ENCODE peak calls at places on chromosome 19, in eight cellular contexts. D is HS-5; M is mucosa of descending colon; P is T-helper 1 cell; Q is astrocyte of the spinal cord; Y is T follicular helper cell; V is H54; G is CD8-positive, alpha-beta memory T cell. C is an unnamed sample.

GRCh38 chr19:45087531-45087930 is 5.4 kb upstream of the PPP1R37 start:
- DNase-seq in G (peak; percentile 76), V (no peak), P (peak; percentile 60), M (no peak), D (no peak), Q (no peak), Y (no peak), C (no peak)

GRCh38 chr19:3670258-3670795 is 29.9 kb downstream of the PIP5K1C start:
- DNase-seq in Q (peak; percentile 80), M (peak; percentile 53), G (no peak), D (no peak), Y (no peak), P (no peak), V (no peak), C (no peak)

GRCh38 chr19:37669336-37669963 is 14.2 kb upstream of the ZFP30 start:
- DNase-seq in V (no peak), P (no peak), D (no peak), Q (no peak), G (no peak), M (no peak), Y (no peak), C (no peak)

GRCh38 chr19:13417054-13417453 is 89.2 kb downstream of the CACNA1A start:
- DNase-seq in Y (no peak), V (no peak), D (no peak), P (no peak), Q (no peak), G (no peak), M (no peak), C (peak; percentile 64)

GRCh38 chr19:10881403-10882107 is 10.2 kb downstream of the CARM1 start:
- DNase-seq in Y (no peak), V (no peak), M (no peak), G (no peak), Q (no peak), D (no peak), P (no peak), C (no peak)

GRCh38 chr19:3608079-3608641 is 1.5 kb upstream of the TBXA2R start:
- DNase-seq in P (no peak), G (no peak), Q (no peak), D (no peak), M (no peak), V (peak; percentile 47), Y (no peak), C (no peak)

GRCh38 chr19:50896591-50897190 is 14.5 kb downstream of the KLK4 start:
- DNase-seq in P (no peak), G (no peak), D (peak; percentile 13), Q (no peak), M (no peak), Y (no peak), V (no peak), C (peak; percentile 82)

GRCh38 chr19:42155796-42156195 is 23.6 kb upstream of the POU2F2 start:
- DNase-seq in D (no peak), Q (no peak), Y (no peak), P (no peak), G (no peak), M (no peak), V (no peak), C (no peak)

GRCh38 chr19:23698711-23699520 is 11.9 kb upstream of the ZNF675 start:
- DNase-seq in G (no peak), D (no peak), V (peak; percentile 34), M (peak; percentile 41), Q (no peak), Y (no peak), P (no peak), C (no peak)

GRCh38 chr19:12881172-12881808 is at the start of gene DNASE2:
- DNase-seq in Q (peak; percentile 84), V (peak; percentile 99), P (peak; percentile 83), Y (peak; percentile 84), D (peak; percentile 85), M (peak; percentile 95), G (peak; percentile 84), C (peak; percentile 94)

GRCh38 chr19:16382775-16383543 is 58.3 kb downstream of the KLF2 start:
- DNase-seq in Y (peak; percentile 72), V (peak; percentile 97), M (peak; percentile 88), Q (peak; percentile 86), G (peak; percentile 66), P (peak; percentile 66), D (peak; percentile 41), C (peak; percentile 74)

GRCh38 chr19:48806518-48806817 is 4.4 kb downstream of the BCAT2 start:
- DNase-seq in V (no peak), D (no peak), Y (peak; percentile 27), M (no peak), Q (peak; percentile 37), G (no peak), P (peak; percentile 20), C (no peak)

GRCh38 chr19:47226426-47227346 is 4.3 kb downstream of the BBC3 start:
- DNase-seq in V (peak; percentile 70), M (peak; percentile 87), Q (peak; percentile 49), G (peak; percentile 32), P (peak; percentile 35), D (no peak), Y (no peak), C (peak; percentile 83)

GRCh38 chr19:32404939-32405430 is 585 bp upstream of the DPY19L3 start:
- DNase-seq in V (peak; percentile 39), D (no peak), Q (no peak), P (no peak), Y (no peak), M (peak; percentile 79), G (peak; percentile 3), C (no peak)

GRCh38 chr19:45322311-45322710 is 364 bp downstream of the CKM start:
- DNase-seq in D (no peak), P (no peak), Q (no peak), V (no peak), G (no peak), M (no peak), Y (no peak), C (no peak)

GRCh38 chr19:3680939-3681338 is 19.3 kb downstream of the PIP5K1C start:
- DNase-seq in G (no peak), P (no peak), Y (no peak), Q (no peak), M (no peak), V (no peak), D (no peak), C (no peak)

GRCh38 chr19:53102701-53103140 is 501 bp downstream of the ZNF160 start:
- DNase-seq in M (peak; percentile 57), V (peak; percentile 35), G (peak; percentile 12), P (peak; percentile 5), Q (peak; percentile 32), D (peak; percentile 10), Y (no peak), C (peak; percentile 57)

GRCh38 chr19:45305421-45305820 is 17.3 kb downstream of the CKM start:
- DNase-seq in D (no peak), P (no peak), G (no peak), V (no peak), Q (no peak), M (no peak), Y (no peak), C (no peak)

GRCh38 chr19:11624064-11624463 is 26.8 kb downstream of the ZNF627 start:
- DNase-seq in V (no peak), D (no peak), P (no peak), M (no peak), Q (peak; percentile 45), Y (no peak), G (no peak), C (no peak)

GRCh38 chr19:2049741-2050348 is 1.2 kb downstream of the MKNK2 start:
- DNase-seq in D (no peak), Y (peak; percentile 38), G (peak; percentile 34), M (peak; percentile 89), Q (peak; percentile 58), P (peak; percentile 49), V (peak; percentile 77), C (peak; percentile 85)

GRCh38 chr19:50555447-50556235 is 12.6 kb downstream of the LRRC4B start:
- DNase-seq in G (no peak), V (no peak), M (no peak), P (no peak), Q (no peak), Y (no peak), D (no peak), C (no peak)

GRCh38 chr19:54190503-54190941 is 586 bp upstream of the TSEN34 start:
- DNase-seq in G (peak; percentile 100), V (peak; percentile 95), P (peak; percentile 100), Q (peak; percentile 100), D (peak; percentile 99), M (peak; percentile 100), Y (peak; percentile 100), C (peak; percentile 99)

GRCh38 chr19:5479958-5480357 is 24.7 kb downstream of the ZNRF4 start:
- DNase-seq in P (no peak), Q (no peak), Y (no peak), M (no peak), G (no peak), D (no peak), V (no peak), C (no peak)

GRCh38 chr19:54172764-54173699 is at the start of gene TMC4:
- DNase-seq in Y (no peak), P (no peak), V (peak; percentile 74), Q (no peak), M (peak; percentile 87), D (no peak), G (no peak), C (no peak)

GRCh38 chr19:3060852-3061182 is 1.5 kb downstream of the TLE5 start:
- DNase-seq in G (no peak), P (no peak), Y (no peak), D (no peak), V (no peak), M (no peak), Q (no peak), C (no peak)

GRCh38 chr19:52110780-52111179 is 15.2 kb upstream of the ZNF841 start:
- DNase-seq in P (no peak), M (no peak), Y (no peak), V (no peak), Q (no peak), G (no peak), D (no peak), C (no peak)

GRCh38 chr19:17246681-17247425 is 1.1 kb upstream of the NR2F6 start:
- DNase-seq in V (no peak), M (peak; percentile 79), Q (peak; percentile 43), P (no peak), G (no peak), D (no peak), Y (no peak), C (no peak)

GRCh38 chr19:39403331-39404312 is 3.0 kb upstream of the ZFP36 start:
- DNase-seq in Y (peak; percentile 95), G (peak; percentile 96), Q (peak; percentile 99), M (peak; percentile 96), P (peak; percentile 98), D (peak; percentile 98), V (peak; percentile 92), C (peak; percentile 92)

GRCh38 chr19:28823338-28823961 is 389.5 kb downstream of the UQCRFS1 start:
- DNase-seq in M (no peak), V (no peak), Y (no peak), Q (no peak), P (no peak), D (no peak), G (no peak), C (no peak)

GRCh38 chr19:33484226-33484774 is 37.3 kb downstream of the PEPD start:
- DNase-seq in P (no peak), Y (no peak), V (no peak), M (no peak), G (no peak), D (no peak), Q (no peak), C (no peak)

GRCh38 chr19:32872391-32872790 is 2.8 kb upstream of the SLC7A9 start:
- DNase-seq in G (no peak), P (no peak), M (no peak), Q (no peak), Y (no peak), V (no peak), D (no peak), C (no peak)

GRCh38 chr19:49889687-49890348 is 6.9 kb downstream of the IL4I1 start:
- DNase-seq in Q (peak; percentile 65), D (no peak), V (no peak), G (peak; percentile 56), M (peak; percentile 81), Y (peak; percentile 63), P (peak; percentile 72), C (no peak)

GRCh38 chr19:2500157-2500556 is 24.2 kb downstream of the GADD45B start:
- DNase-seq in D (no peak), V (no peak), P (no peak), Y (no peak), M (no peak), G (no peak), Q (no peak), C (no peak)

GRCh38 chr19:18197941-18198340 is 4.9 kb downstream of the MPV17L2 start:
- DNase-seq in M (no peak), D (no peak), V (no peak), Q (no peak), G (no peak), P (no peak), Y (no peak), C (no peak)